ENCODE peak calls at places on chromosomes 16 and 17, in six cellular contexts. S is fibroblast of the aortic adventitia, P is NCI-H748 treated with DMSO at 0.1 percent for 48 hours, M is nucleus accumbens, Q is GM04503, T is amniotic stem cell. W is an unnamed sample.

GRCh38 chr16:71880176-71880575 is 3.8 kb downstream of the ZNF821 start:
- DNase-seq in S (no peak), P (no peak), M (no peak), Q (no peak), T (no peak), W (no peak)

GRCh38 chr17:3976675-3977171 is 12.5 kb upstream of the ATP2A3 start:
- DNase-seq in S (no peak), P (no peak), M (peak), Q (no peak), T (no peak), W (no peak)

GRCh38 chr16:10225653-10226052 is 43.4 kb upstream of the GRIN2A start:
- DNase-seq in S (no peak), P (no peak), M (no peak), Q (no peak), T (no peak), W (no peak)

GRCh38 chr17:72571813-72572396 is 451.1 kb downstream of the SOX9 start:
- DNase-seq in S (no peak), P (no peak), M (no peak), Q (no peak), T (no peak), W (no peak)

GRCh38 chr16:70757183-70757582 is 43.8 kb downstream of the VAC14 start:
- DNase-seq in S (no peak), P (no peak), M (no peak), Q (no peak), T (no peak), W (no peak)

GRCh38 chr17:47888293-47888692 is 7.7 kb upstream of the SP2 start:
- DNase-seq in S (no peak), P (no peak), M (no peak), Q (no peak), T (no peak), W (no peak)

GRCh38 chr16:70614208-70614951 is 32.0 kb upstream of the IL34 start:
- DNase-seq in S (no peak), P (no peak), M (no peak), Q (no peak), T (no peak), W (no peak)

GRCh38 chr16:11320170-11320569 is 25.1 kb upstream of the RMI2 start:
- DNase-seq in S (no peak), P (no peak), M (no peak), Q (no peak), T (no peak), W (no peak)

GRCh38 chr16:30458561-30459394 is 13.1 kb upstream of the SEPHS2 start:
- DNase-seq in S (no peak), P (no peak), M (no peak), Q (no peak), T (no peak), W (no peak)

GRCh38 chr16:46961373-46962353 is 11.8 kb downstream of the DNAJA2 start:
- DNase-seq in S (peak), P (no peak), M (no peak), Q (peak), T (no peak), W (peak)

GRCh38 chr16:6177781-6178180 is 1080.2 kb upstream of the EEF2KMT start:
- DNase-seq in S (no peak), P (no peak), M (no peak), Q (no peak), T (no peak), W (no peak)

GRCh38 chr17:15513058-15513858 is 45.8 kb upstream of the CDRT4 start:
- DNase-seq in S (peak), P (no peak), M (no peak), Q (no peak), T (no peak), W (peak)

GRCh38 chr16:55832788-55833583 is at the start of gene CES1:
- DNase-seq in S (no peak), P (no peak), M (no peak), Q (no peak), T (no peak), W (no peak)

GRCh38 chr16:1310832-1311200 is 1.4 kb downstream of the UBE2I start:
- DNase-seq in S (peak), P (no peak), M (no peak), Q (no peak), T (no peak), W (no peak)

GRCh38 chr17:1206016-1206787 is 26.4 kb upstream of the ABR start:
- DNase-seq in S (no peak), P (no peak), M (no peak), Q (no peak), T (no peak), W (no peak)

GRCh38 chr16:74281285-74281684 is 15.3 kb upstream of the PSMD7 start:
- DNase-seq in S (no peak), P (no peak), M (no peak), Q (no peak), T (no peak), W (no peak)

GRCh38 chr16:14186007-14186953 is 115.2 kb downstream of the MRTFB start:
- DNase-seq in S (peak), P (peak), M (peak), Q (peak), T (no peak), W (peak)

GRCh38 chr16:29804455-29805231 is 1.7 kb upstream of the MAZ start:
- DNase-seq in S (peak), P (peak), M (peak), Q (no peak), T (no peak), W (no peak)

GRCh38 chr17:82372591-82373452 is 1.3 kb downstream of the UTS2R start:
- DNase-seq in S (no peak), P (no peak), M (no peak), Q (no peak), T (no peak), W (no peak)

GRCh38 chr16:53849585-53849984 is 145.6 kb downstream of the FTO start:
- DNase-seq in S (no peak), P (no peak), M (no peak), Q (no peak), T (no peak), W (no peak)

GRCh38 chr16:46996391-46996790 is 22.9 kb upstream of the DNAJA2 start:
- DNase-seq in S (peak), P (no peak), M (no peak), Q (no peak), T (no peak), W (no peak)

GRCh38 chr16:11977206-11978041 is 890 bp downstream of the SNX29 start:
- DNase-seq in S (peak), P (no peak), M (no peak), Q (peak), T (peak), W (peak)

GRCh38 chr16:3004781-3005284 is 7.9 kb upstream of the CLDN9 start:
- DNase-seq in S (no peak), P (no peak), M (no peak), Q (no peak), T (no peak), W (no peak)

W was measured in astrocyte.